ENCODE peak calls at places on chromosomes 12 and 14, in four cellular contexts. E is K562, R is HepG2, Z is WTC11. Q is an unnamed sample.

GRCh38 chr12:5013206-5013830 is 30.4 kb upstream of the KCNA5 start:
- DNase-seq in E (no peak), R (no peak), Z (no peak), Q (no peak)

GRCh38 chr12:66235626-66236281 is 46.7 kb downstream of the IRAK3 start:
- DNase-seq in E (no peak), R (no peak), Z (no peak), Q (peak; percentile 66)

GRCh38 chr12:18595406-18595805 is 142.4 kb downstream of the PLCZ1 start:
- DNase-seq in E (no peak), R (no peak), Z (no peak), Q (no peak)

GRCh38 chr14:20712900-20713299 is 24.3 kb downstream of the ANG start:
- DNase-seq in E (no peak), R (no peak), Z (no peak), Q (no peak)

GRCh38 chr12:59182660-59183455 is 262.6 kb upstream of the LRIG3 start:
- DNase-seq in E (no peak), R (no peak), Z (no peak), Q (no peak)

GRCh38 chr12:93039062-93039461 is 110.0 kb upstream of the EEA1 start:
- DNase-seq in E (no peak), R (no peak), Z (no peak), Q (no peak)

GRCh38 chr14:74784634-74785033 is 21.5 kb downstream of the YLPM1 start:
- DNase-seq in E (no peak), R (no peak), Z (no peak), Q (no peak)

GRCh38 chr12:118311666-118312065 is 61.0 kb downstream of the TAOK3 start:
- DNase-seq in E (no peak), R (no peak), Z (no peak), Q (no peak)

GRCh38 chr14:96052541-96053105 is 13.5 kb downstream of the C14orf132 start:
- DNase-seq in E (no peak), R (no peak), Z (no peak), Q (peak; percentile 19)

GRCh38 chr14:92500491-92500941 is 13.1 kb upstream of the RIN3 start:
- DNase-seq in E (no peak), R (peak; percentile 67), Z (no peak), Q (no peak)

GRCh38 chr14:50830932-50831703 is at the start of gene NIN:
- DNase-seq in E (peak; percentile 75), R (peak; percentile 33), Z (peak; percentile 66), Q (peak; percentile 72)

GRCh38 chr12:113299619-113300237 is 35.2 kb downstream of the SLC8B1 start:
- DNase-seq in E (peak; percentile 89), R (peak; percentile 54), Z (peak; percentile 42), Q (peak; percentile 80)

GRCh38 chr14:65032319-65032718 is 45.6 kb downstream of the FNTB start:
- DNase-seq in E (no peak), R (no peak), Z (no peak), Q (no peak)

GRCh38 chr14:62234849-62235248 is 472.6 kb downstream of the SNAPC1 start:
- DNase-seq in E (no peak), R (no peak), Z (no peak), Q (no peak)

DNA sequence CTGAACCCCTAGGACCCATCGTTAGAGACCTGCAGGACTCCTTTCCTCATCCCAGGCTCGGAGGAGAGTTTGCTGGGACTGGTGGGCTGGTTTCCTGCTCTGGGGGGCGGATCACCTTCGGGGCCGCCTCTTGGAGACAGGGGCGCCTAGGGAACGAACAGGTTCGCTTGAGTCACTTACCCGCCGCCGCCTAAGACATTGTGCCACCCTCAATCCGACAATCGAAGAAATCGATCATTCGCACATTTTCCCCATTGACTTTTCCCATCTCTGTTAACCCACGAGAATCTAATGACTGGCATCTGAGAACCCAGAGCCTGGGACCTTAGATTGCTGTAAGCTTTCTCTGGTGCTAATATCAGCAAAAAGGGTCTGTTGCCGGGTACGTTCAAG is 322 bp downstream of the SLC39A9 start:
- DNase-seq in E (no peak), R (no peak), Z (no peak), Q (no peak)
- TF ChIP-seq HMGXB4 in E (no peak), R (no peak), Z (no peak), Q (no peak)

GRCh38 chr12:30732954-30733637 is 21.7 kb downstream of the CAPRIN2 start:
- DNase-seq in E (no peak), R (peak; percentile 48), Z (no peak), Q (no peak)
- TF ChIP-seq JUN in E (no peak), R (no peak), Z (no peak), Q (no peak)

DNA sequence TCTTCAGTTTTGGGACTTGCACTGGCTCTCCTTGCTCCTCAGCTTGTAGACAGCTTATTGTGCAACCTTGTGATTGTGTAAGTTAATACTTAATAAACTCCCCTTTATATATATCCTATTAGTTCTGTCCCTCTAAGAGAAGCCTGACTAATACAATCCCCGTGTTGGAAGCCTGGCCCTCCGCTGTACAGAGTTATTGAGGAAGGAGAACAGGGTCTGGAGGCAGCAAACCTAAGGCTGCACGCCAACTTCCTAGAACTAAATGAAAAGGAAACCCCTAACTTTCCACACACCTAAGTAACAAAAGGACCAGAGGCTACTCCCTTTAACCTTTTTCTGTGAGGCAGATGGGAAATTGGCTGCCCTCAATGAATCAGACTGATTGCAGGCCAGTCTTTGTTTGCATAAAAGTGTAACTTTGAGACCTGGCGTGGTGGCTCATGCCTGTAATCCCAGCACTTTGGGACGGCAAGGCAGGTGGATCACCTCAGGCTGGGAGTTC is 42.6 kb upstream of the LIMA1 start:
- DNase-seq in E (no peak), R (peak; percentile 58), Z (no peak), Q (no peak)
- TF ChIP-seq HMGXB4 in E (no peak), R (no peak), Z (no peak), Q (no peak)

GRCh38 chr14:103641181-103641580 is 12.2 kb downstream of the KLC1 start:
- DNase-seq in E (no peak), R (no peak), Z (no peak), Q (no peak)
- TF ChIP-seq JUN in E (no peak), R (no peak), Z (no peak), Q (no peak)